ENCODE peak calls at places on chromosomes 13 and 19, in nine cellular contexts. H, G, A, F, I, K, C, B and M are unnamed samples. For H3K4me1 and H3K36me3, the result is how much of the 10 kb centered on the place peaks cover.

GRCh38 chr13:76934671-76935070 is 13.6 kb upstream of the ACOD1 start:
- DNase-seq in H (no peak), G (no peak), A (no peak), F (no peak), I (no peak), K (no peak), C (no peak), B (no peak), M (no peak)

GRCh38 chr19:2542341-2543069 is 66.6 kb downstream of the GADD45B start:
- DNase-seq in H (no peak), G (peak), A (no peak), F (no peak), I (no peak), K (peak), C (no peak), B (no peak), M (no peak)

GRCh38 chr13:70960841-70961443 is 852.7 kb upstream of the KLHL1 start:
- DNase-seq in H (no peak), G (peak), A (peak), F (peak), I (no peak), K (peak), C (peak), B (peak), M (peak)

GRCh38 chr13:49635599-49636433 is 7.5 kb downstream of the ARL11 start:
- DNase-seq in H (no peak), G (peak), A (no peak), F (no peak), I (no peak), K (peak), C (no peak), B (no peak), M (no peak)

GRCh38 chr13:67229438-67230242 is 496 bp downstream of the PCDH9 start:
- DNase-seq in H (no peak), G (peak), A (peak), F (peak), I (no peak), K (peak), C (no peak), B (peak), M (peak)

GRCh38 chr19:17244618-17245534 is 843 bp downstream of the NR2F6 start:
- DNase-seq in H (peak), G (peak), A (peak), F (peak), I (no peak), K (no peak), C (no peak), B (no peak), M (no peak)

GRCh38 chr19:7394728-7395359 is 46.1 kb downstream of the ARHGEF18 start:
- DNase-seq in H (peak), G (peak), A (peak), F (peak), I (peak), K (peak), C (peak), B (peak), M (peak)

GRCh38 chr19:12757544-12758274 is 6.1 kb downstream of the BEST2 start:
- DNase-seq in H (peak), G (peak), A (peak), F (peak), I (peak), K (peak), C (peak), B (peak), M (peak)

GRCh38 chr13:70203661-70204229 is 95.5 kb upstream of the KLHL1 start:
- DNase-seq in H (no peak), G (peak), A (peak), F (no peak), I (peak), K (no peak), C (no peak), B (peak), M (no peak)

GRCh38 chr13:50156140-50156539 is 140.9 kb downstream of the KCNRG start:
- DNase-seq in H (no peak), G (no peak), A (no peak), F (no peak), I (no peak), K (peak), C (no peak), B (no peak), M (no peak)

GRCh38 chr19:49116544-49116943 is 2.4 kb downstream of the LIN7B start:
- DNase-seq in H (no peak), G (no peak), A (no peak), F (no peak), I (no peak), K (no peak), C (peak), B (no peak), M (no peak)
- H3K4me1 ChIP-seq in H (under half), G (under half), A (under half), F (under half), I (under half), K (under half), C (under half), B (under half), M (under half)

GRCh38 chr13:113920173-113920572 is 53.7 kb downstream of the C13orf46 start:
- DNase-seq in H (no peak), G (no peak), A (no peak), F (no peak), I (no peak), K (no peak), C (no peak), B (no peak), M (no peak)

GRCh38 chr13:113918981-113919646 is 54.8 kb downstream of the C13orf46 start:
- DNase-seq in H (no peak), G (no peak), A (no peak), F (no peak), I (no peak), K (no peak), C (no peak), B (no peak), M (no peak)

GRCh38 chr13:113919761-113920160 is 54.1 kb downstream of the C13orf46 start:
- DNase-seq in H (no peak), G (no peak), A (no peak), F (no peak), I (no peak), K (no peak), C (no peak), B (no peak), M (no peak)

GRCh38 chr13:113921763-113922162 is 52.1 kb downstream of the C13orf46 start:
- DNase-seq in H (no peak), G (no peak), A (no peak), F (no peak), I (no peak), K (no peak), C (no peak), B (no peak), M (no peak)

DNA sequence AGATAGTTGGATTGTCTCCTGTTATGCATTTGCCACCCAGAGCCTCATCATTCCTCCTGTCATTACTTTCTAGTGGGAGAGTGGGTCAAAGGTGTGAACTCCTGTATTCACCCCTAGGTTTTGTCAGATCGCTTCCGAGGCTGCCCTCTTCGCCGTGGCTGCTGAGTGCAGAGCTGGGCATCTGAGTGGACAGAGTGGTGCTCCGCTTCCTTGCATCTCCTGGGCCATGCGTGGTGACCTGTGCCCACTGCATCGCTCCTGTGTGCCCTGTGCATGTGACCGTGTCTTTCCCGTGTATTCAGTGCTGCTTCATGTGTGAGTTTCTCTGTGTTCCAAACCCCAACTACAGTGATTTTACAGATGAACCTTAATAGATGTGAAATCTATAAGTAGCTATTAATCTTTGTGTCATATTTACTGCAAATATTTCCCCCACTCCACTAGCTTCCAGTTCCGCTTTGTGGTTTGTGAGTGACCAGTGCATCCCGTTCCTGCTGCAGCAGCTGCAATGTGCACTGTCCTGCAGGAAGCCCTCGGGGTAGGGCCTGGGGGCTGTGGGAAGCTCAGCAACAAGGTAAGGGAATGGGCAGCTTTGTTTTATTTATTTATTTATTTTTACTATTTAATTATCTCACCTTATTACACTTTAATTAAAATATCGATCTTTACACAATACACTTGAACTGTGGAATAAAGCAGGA is 53.1 kb downstream of the C13orf46 start:
- DNase-seq in H (no peak), G (no peak), A (no peak), F (no peak), I (no peak), K (no peak), C (no peak), B (no peak), M (no peak)
- H3K36me3 ChIP-seq in H (under half), G (under half), A (under half), F (under half), I (under half), K (under half), C (under half), B (under half), M (under half)

DNA sequence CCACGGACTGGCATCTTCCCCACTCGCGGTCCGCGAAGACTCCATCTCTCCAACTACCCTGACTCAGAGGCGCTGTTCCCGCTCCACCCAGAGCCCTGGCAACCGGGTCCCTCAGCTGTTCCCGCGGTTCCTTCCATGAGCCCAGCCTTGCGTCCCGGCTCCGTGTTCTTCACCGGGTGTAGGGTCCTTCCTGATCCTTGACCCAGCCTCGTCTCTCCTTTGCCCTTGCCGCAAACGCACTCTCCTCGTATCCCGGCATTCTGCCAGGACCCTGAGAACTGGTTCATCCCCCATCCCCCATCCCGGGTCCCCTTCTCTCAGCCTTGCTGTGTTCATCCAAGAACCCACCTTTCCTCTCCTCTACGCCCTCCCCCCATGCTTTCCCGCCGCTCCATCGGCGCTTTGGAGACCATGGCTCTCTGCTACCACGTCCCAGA is 705 bp downstream of the ICAM5 start:
- DNase-seq in H (no peak), G (peak), A (peak), F (no peak), I (no peak), K (no peak), C (peak), B (peak), M (no peak)
- TF ChIP-seq EZH2 in H (no peak), G (peak), A (no peak), F (peak), I (no peak), K (no peak), C (no peak), B (no peak), M (no peak)

GRCh38 chr19:5287066-5287465 is 53.5 kb downstream of the PTPRS start:
- DNase-seq in H (no peak), G (no peak), A (no peak), F (no peak), I (no peak), K (no peak), C (no peak), B (peak), M (no peak)

GRCh38 chr19:5289060-5289990 is 51.3 kb downstream of the PTPRS start:
- DNase-seq in H (no peak), G (no peak), A (peak), F (no peak), I (no peak), K (no peak), C (no peak), B (no peak), M (no peak)

GRCh38 chr19:5286465-5287029 is 54.1 kb downstream of the PTPRS start:
- DNase-seq in H (no peak), G (no peak), A (no peak), F (no peak), I (no peak), K (no peak), C (no peak), B (no peak), M (no peak)

GRCh38 chr19:5290336-5291262 is 50.0 kb downstream of the PTPRS start:
- DNase-seq in H (no peak), G (no peak), A (no peak), F (no peak), I (no peak), K (no peak), C (no peak), B (no peak), M (no peak)

DNA sequence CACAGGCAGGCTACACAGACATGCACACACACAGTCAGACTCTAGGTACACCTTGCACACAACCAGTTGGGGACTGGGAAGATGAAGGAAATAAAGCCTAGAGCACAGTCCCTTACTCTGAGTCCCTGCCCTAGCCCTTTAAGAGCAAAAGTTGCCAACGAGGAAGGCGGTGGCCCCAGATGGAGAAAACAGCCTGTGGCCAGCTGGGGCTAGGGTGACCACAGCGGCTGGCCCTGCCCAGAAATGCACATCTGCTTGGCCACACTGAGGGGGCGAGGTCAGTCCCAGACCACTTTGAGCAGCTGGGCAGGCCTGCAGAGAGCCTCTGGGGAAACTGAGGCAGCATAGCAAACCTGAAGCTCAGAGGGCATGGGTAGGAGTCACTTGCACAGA is 52.3 kb downstream of the PTPRS start:
- DNase-seq in H (no peak), G (no peak), A (no peak), F (no peak), I (no peak), K (no peak), C (no peak), B (no peak), M (no peak)
- H3K4me1 ChIP-seq in H (under half), G (under half), A (under half), F (under half), I (under half), K (under half), C (under half), B (under half), M (under half)

GRCh38 chr13:110164706-110165105 is 142.3 kb downstream of the COL4A1 start:
- DNase-seq in H (no peak), G (no peak), A (no peak), F (no peak), I (no peak), K (no peak), C (no peak), B (no peak), M (no peak)

GRCh38 chr13:110173247-110173818 is 133.6 kb downstream of the COL4A1 start:
- DNase-seq in H (peak), G (no peak), A (no peak), F (no peak), I (no peak), K (no peak), C (no peak), B (peak), M (no peak)

GRCh38 chr13:110170020-110170790 is 136.8 kb downstream of the COL4A1 start:
- DNase-seq in H (no peak), G (no peak), A (no peak), F (no peak), I (no peak), K (no peak), C (no peak), B (no peak), M (no peak)

GRCh38 chr13:110166598-110166997 is 140.4 kb downstream of the COL4A1 start:
- DNase-seq in H (peak), G (no peak), A (no peak), F (no peak), I (no peak), K (no peak), C (no peak), B (peak), M (no peak)

GRCh38 chr13:110168999-110169933 is 137.7 kb downstream of the COL4A1 start:
- DNase-seq in H (no peak), G (no peak), A (no peak), F (peak), I (no peak), K (no peak), C (no peak), B (no peak), M (no peak)
- H3K36me3 ChIP-seq in H (under half), G (under half), A (under half), F (under half), I (under half), K (half or more), C (under half), B (under half), M (under half)